ENCODE peak calls at places on chromosomes 5 and 9, in four cellular contexts. One of them, this sample, is unnamed.

GRCh38 chr5:68862560-68862959 is 231.3 kb upstream of the SLC30A5 start:
- DNase-seq in BJ: no peak
- DNase-seq in cardiac fibroblast: no peak
- DNase-seq in psoas muscle: no peak
- DNase-seq in this sample: no peak

GRCh38 chr9:111661802-111662491 is 542 bp downstream of the GNG10 start:
- DNase-seq in psoas muscle: peak
- DNase-seq in cardiac fibroblast: peak
- DNase-seq in BJ: no peak
- DNase-seq in this sample: no peak

GRCh38 chr9:35697486-35697885 is 7.8 kb upstream of the TPM2 start:
- DNase-seq in BJ: no peak
- DNase-seq in psoas muscle: no peak
- DNase-seq in cardiac fibroblast: no peak
- DNase-seq in this sample: no peak

GRCh38 chr9:106929471-106930198 is 66.7 kb downstream of the ZNF462 start:
- DNase-seq in BJ: no peak
- DNase-seq in psoas muscle: no peak
- DNase-seq in cardiac fibroblast: peak
- DNase-seq in this sample: no peak

GRCh38 chr5:76468625-76469410 is 65.7 kb downstream of the IQGAP2 start:
- DNase-seq in BJ: no peak
- DNase-seq in psoas muscle: no peak
- DNase-seq in cardiac fibroblast: peak
- DNase-seq in this sample: no peak

GRCh38 chr5:128538249-128539037 is 398 bp upstream of the FBN2 start:
- DNase-seq in psoas muscle: peak
- DNase-seq in cardiac fibroblast: peak
- DNase-seq in BJ: peak
- DNase-seq in this sample: peak

GRCh38 chr9:5857928-5858327 is 25.0 kb upstream of the ERMP1 start:
- DNase-seq in cardiac fibroblast: no peak
- DNase-seq in psoas muscle: no peak
- DNase-seq in BJ: no peak
- DNase-seq in this sample: no peak

GRCh38 chr5:849651-850301 is 1.0 kb downstream of the ZDHHC11 start:
- DNase-seq in BJ: no peak
- DNase-seq in cardiac fibroblast: no peak
- DNase-seq in psoas muscle: peak
- DNase-seq in this sample: no peak

GRCh38 chr5:116517557-116517956 is 57.1 kb downstream of the SEMA6A start:
- DNase-seq in psoas muscle: no peak
- DNase-seq in cardiac fibroblast: no peak
- DNase-seq in BJ: no peak
- DNase-seq in this sample: no peak

GRCh38 chr5:145976431-145977155 is 40.2 kb downstream of the SH3RF2 start:
- DNase-seq in cardiac fibroblast: peak
- DNase-seq in psoas muscle: no peak
- DNase-seq in BJ: no peak
- DNase-seq in this sample: no peak

GRCh38 chr5:153523196-153523595 is 32.7 kb downstream of the GRIA1 start:
- DNase-seq in cardiac fibroblast: peak
- DNase-seq in psoas muscle: no peak
- DNase-seq in BJ: no peak
- DNase-seq in this sample: peak

GRCh38 chr9:109815366-109815947 is 35.5 kb downstream of the PALM2AKAP2 start:
- DNase-seq in BJ: no peak
- DNase-seq in psoas muscle: no peak
- DNase-seq in cardiac fibroblast: peak
- DNase-seq in this sample: no peak

GRCh38 chr5:56516936-56517521 is 283.9 kb upstream of the ANKRD55 start:
- DNase-seq in psoas muscle: no peak
- DNase-seq in BJ: no peak
- DNase-seq in cardiac fibroblast: peak
- DNase-seq in this sample: no peak

GRCh38 chr9:93954436-93955355 is at the start of gene BARX1:
- DNase-seq in psoas muscle: no peak
- DNase-seq in cardiac fibroblast: no peak
- DNase-seq in BJ: no peak
- DNase-seq in this sample: no peak

This sample was measured in AG09309.